ENCODE peak calls at places on chromosomes 6 and 20, in four cellular contexts. P, N, F and K are unnamed samples.

GRCh38 chr6:44933113-44933512 is 395.0 kb upstream of the RUNX2 start:
- DNase-seq in P (no peak), N (no peak), F (no peak), K (no peak)

GRCh38 chr6:84877515-84878210 is 113.3 kb upstream of the TBX18 start:
- DNase-seq in P (no peak), N (no peak), F (no peak), K (no peak)

GRCh38 chr20:53038328-53038727 is 66.2 kb downstream of the TSHZ2 start:
- DNase-seq in P (no peak), N (no peak), F (no peak), K (no peak)

GRCh38 chr6:150910561-150910960 is 45.1 kb downstream of the MTHFD1L start:
- DNase-seq in P (no peak), N (no peak), F (no peak), K (peak)

GRCh38 chr6:132813173-132813856 is 1.1 kb upstream of the RPS12 start:
- DNase-seq in P (peak), N (peak), F (peak), K (peak)

GRCh38 chr6:20583447-20583806 is 49.2 kb downstream of the CDKAL1 start:
- DNase-seq in P (no peak), N (no peak), F (no peak), K (no peak)

GRCh38 chr6:111894272-111894671 is 21.0 kb upstream of the FYN start:
- DNase-seq in P (peak), N (no peak), F (peak), K (no peak)

GRCh38 chr20:32585011-32585518 is at the start of gene NOL4L:
- DNase-seq in P (peak), N (no peak), F (peak), K (no peak)

GRCh38 chr20:41173791-41174341 is 36.5 kb downstream of the PLCG1 start:
- DNase-seq in P (no peak), N (no peak), F (no peak), K (no peak)

GRCh38 chr6:26309731-26310142 is 55.3 kb upstream of the BTN3A2 start:
- DNase-seq in P (peak), N (peak), F (peak), K (no peak)

GRCh38 chr6:166601956-166602355 is 15.5 kb upstream of the RAMACL start:
- DNase-seq in P (no peak), N (no peak), F (no peak), K (no peak)

DNA sequence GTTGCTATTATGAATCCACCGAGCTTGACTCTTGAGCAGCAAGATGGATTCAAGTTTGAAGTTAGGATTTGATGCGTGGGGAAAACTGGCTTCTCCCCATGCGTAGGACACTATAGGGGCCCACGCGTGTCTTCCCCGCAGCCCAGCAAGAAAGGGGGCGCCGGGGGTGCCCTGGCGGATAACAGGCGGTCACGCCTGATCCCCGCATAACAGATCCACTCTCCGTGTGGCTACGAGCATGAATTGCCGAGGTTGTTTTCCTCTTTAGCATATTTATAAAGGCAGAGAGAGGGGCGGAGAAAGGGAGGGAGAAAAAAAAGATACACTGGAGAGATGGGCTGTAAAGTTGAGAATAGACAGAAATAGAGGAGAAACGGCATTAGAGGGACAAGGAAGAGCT is 32.1 kb downstream of the TFAP2A start:
- DNase-seq in P (no peak), N (no peak), F (no peak), K (no peak)
- TF ChIP-seq EZH2 in P (no peak), N (no peak), F (no peak), K (no peak)

GRCh38 chr6:40398034-40398679 is 189.0 kb downstream of the LRFN2 start:
- DNase-seq in P (no peak), N (no peak), F (no peak), K (no peak)
- H2AFZ ChIP-seq in P (no peak), N (no peak), F (no peak), K (no peak)

DNA sequence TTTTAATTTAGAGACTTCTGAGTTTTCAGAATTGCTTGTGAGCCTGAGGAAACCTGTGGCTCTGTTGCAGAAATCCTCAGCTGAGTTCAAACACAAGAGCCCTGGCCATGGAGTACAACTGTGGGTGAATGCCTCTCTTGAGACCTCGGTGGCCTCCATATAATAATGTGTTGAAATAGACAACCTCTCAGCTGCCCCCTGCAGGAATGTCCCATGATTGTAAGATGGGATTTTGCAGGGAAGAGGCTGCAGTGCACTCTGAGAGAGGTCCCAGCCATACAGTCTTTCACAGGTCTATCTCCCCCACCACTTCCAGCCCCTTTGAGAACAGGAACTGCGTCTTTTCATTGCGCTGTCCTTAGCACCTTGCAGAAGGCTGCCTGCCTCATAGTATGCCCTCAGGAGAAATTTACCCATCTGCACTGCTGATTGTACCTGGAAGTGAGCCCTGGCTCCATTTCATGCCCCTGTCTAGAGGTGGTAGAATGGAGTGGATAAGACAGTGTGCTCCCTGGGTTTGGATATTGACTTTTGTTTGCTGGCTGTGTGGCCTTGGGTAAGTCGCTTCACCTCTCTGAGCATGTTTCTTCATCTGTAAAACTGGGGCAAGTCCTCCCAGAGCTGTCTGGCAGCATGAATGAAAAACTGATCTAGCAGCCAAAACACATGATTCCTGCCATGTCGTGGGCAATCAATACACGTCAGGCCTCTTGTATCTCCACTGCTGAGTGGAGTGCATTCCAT is 16.8 kb upstream of the CDH22 start:
- DNase-seq in P (peak), N (peak), F (peak), K (peak)
- TF ChIP-seq EZH2 in P (no peak), N (no peak), F (no peak), K (no peak)

GRCh38 chr6:158853872-158854213 is 34.7 kb upstream of the EZR start:
- DNase-seq in P (no peak), N (no peak), F (no peak), K (no peak)

GRCh38 chr6:158850807-158851115 is 31.6 kb upstream of the EZR start:
- DNase-seq in P (peak), N (peak), F (peak), K (no peak)

GRCh38 chr6:158853072-158853871 is 34.1 kb upstream of the EZR start:
- DNase-seq in P (peak), N (peak), F (peak), K (peak)

GRCh38 chr6:158854214-158855101 is 35.3 kb upstream of the EZR start:
- DNase-seq in P (peak), N (peak), F (peak), K (no peak)

GRCh38 chr6:158852312-158853071 is 33.3 kb upstream of the EZR start:
- DNase-seq in P (no peak), N (no peak), F (no peak), K (no peak)
- H2AFZ ChIP-seq in P (no peak), N (no peak), F (no peak), K (no peak)

DNA sequence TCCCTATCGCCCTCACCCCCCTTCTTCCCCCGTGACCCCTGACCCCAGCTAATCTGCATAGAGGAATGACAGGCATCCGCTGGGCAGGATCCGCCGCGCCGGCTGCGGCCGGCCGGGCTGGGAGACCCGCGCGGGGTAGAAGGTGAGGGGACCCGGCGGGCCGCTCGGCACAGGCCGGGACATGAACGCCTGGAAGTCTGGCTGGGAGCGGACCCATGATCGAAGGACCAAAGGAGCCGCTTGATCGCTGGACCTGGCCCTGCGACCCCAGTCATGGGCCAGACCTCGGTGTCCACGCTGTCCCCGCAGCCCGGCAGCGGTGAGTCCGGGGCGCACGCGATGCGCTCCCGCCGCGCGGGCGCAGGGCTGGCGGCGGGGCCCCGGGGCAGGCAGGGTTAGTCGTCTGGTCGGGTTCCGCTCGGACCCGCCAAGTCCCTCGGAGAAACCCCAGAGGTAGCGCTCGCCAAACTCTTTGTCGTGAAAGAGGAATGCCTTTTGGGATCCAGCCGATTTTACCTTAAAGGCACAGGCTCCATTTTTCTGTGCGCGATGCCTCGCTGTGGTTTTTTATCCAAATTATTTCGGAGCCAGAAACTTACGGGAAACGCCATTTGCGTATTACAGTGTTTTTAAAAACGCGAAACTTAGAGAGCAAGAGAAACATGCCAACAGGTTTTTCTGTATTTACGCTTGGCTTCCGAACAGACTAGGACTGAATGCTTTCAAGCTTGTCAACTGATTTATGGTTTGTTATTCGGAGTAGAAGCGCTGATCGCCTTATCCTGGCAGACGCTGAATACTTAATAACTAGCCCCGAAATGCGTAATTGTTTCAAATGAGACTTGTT is at the start of gene PHACTR2:
- DNase-seq in P (peak), N (peak), F (peak), K (peak)
- TF ChIP-seq EZH2 in P (no peak), N (no peak), F (no peak), K (no peak)

DNA sequence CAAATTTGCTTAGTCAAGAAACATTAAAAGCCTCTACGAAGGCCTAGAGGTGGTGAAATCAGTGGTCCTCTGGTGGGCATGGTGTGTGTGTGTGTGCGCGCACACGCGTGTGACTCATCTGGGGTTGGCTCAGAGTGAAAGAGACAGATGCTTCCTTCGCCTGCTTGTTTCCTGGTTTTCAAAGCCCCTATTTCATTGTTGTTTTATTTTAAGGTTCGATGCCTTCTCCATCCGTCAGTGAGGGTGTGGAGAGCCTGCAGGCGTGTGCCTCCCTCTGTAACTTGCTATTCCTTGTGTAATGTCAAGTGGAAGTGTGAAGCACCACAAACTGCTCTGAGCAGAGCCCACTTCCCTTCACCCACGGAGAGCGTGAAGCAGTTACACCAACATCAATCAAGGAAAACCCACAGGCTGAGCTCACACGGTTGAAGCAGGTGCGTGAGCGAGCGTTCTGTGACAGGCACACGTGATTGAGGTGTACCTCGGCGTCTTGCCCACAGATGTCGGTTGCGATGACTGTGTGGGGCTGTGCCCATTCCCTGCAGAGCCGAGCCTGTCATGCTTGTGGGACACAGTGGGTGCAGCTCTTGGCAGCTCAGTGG is 233.9 kb downstream of the PRL start:
- DNase-seq in P (no peak), N (no peak), F (no peak), K (no peak)
- H2AFZ ChIP-seq in P (no peak), N (no peak), F (no peak), K (no peak)